ENCODE peak calls at places on chromosomes 1 and 21, in seven cellular contexts. N, Y, W, I, L, G and V are unnamed samples.

GRCh38 chr1:67211589-67212563 is 45.6 kb downstream of the IL23R start:
- DNase-seq in N (no peak), Y (peak), W (peak), I (no peak), L (peak), G (no peak), V (peak)

GRCh38 chr1:236058141-236058626 is 6.7 kb downstream of the NID1 start:
- DNase-seq in N (no peak), Y (no peak), W (peak), I (no peak), L (no peak), G (no peak), V (peak)

GRCh38 chr1:85584264-85584781 is 3.8 kb downstream of the CCN1 start:
- DNase-seq in N (no peak), Y (no peak), W (peak), I (no peak), L (peak), G (no peak), V (peak)

GRCh38 chr1:84944767-84945486 is 51.9 kb upstream of the LPAR3 start:
- DNase-seq in N (peak), Y (peak), W (peak), I (peak), L (no peak), G (no peak), V (peak)

GRCh38 chr1:70034403-70034802 is 171.0 kb downstream of the LRRC40 start:
- DNase-seq in N (peak), Y (no peak), W (peak), I (no peak), L (no peak), G (no peak), V (peak)

GRCh38 chr1:184970691-184971161 is 3.6 kb downstream of the NIBAN1 start:
- DNase-seq in N (no peak), Y (no peak), W (peak), I (no peak), L (no peak), G (no peak), V (peak)

GRCh38 chr1:33763406-33763805 is 100.5 kb upstream of the HMGB4 start:
- DNase-seq in N (no peak), Y (no peak), W (no peak), I (no peak), L (no peak), G (no peak), V (peak)

GRCh38 chr1:46804027-46804889 is 5.4 kb downstream of the CYP4B1 start:
- DNase-seq in N (no peak), Y (no peak), W (no peak), I (peak), L (peak), G (no peak), V (no peak)

GRCh38 chr1:11475718-11476117 is 3.2 kb upstream of the DISP3 start:
- DNase-seq in N (no peak), Y (no peak), W (no peak), I (no peak), L (no peak), G (no peak), V (no peak)

GRCh38 chr1:245444181-245444580 is 289.4 kb downstream of the KIF26B start:
- DNase-seq in N (no peak), Y (no peak), W (no peak), I (no peak), L (no peak), G (no peak), V (no peak)

GRCh38 chr1:156430809-156431208 is 61.8 kb downstream of the RHBG start:
- DNase-seq in N (no peak), Y (no peak), W (no peak), I (no peak), L (no peak), G (no peak), V (no peak)

GRCh38 chr1:166184897-166185296 is 18.1 kb upstream of the FAM78B start:
- DNase-seq in N (no peak), Y (no peak), W (no peak), I (no peak), L (no peak), G (no peak), V (peak)

GRCh38 chr1:81706650-81707435 is 93.9 kb upstream of the ADGRL2 start:
- DNase-seq in N (no peak), Y (no peak), W (peak), I (no peak), L (no peak), G (no peak), V (peak)

GRCh38 chr1:74652711-74653131 is 20.9 kb downstream of the ERICH3 start:
- DNase-seq in N (no peak), Y (no peak), W (peak), I (no peak), L (no peak), G (no peak), V (peak)

GRCh38 chr1:30490554-30491053 is 232.8 kb downstream of the MATN1 start:
- DNase-seq in N (no peak), Y (no peak), W (no peak), I (no peak), L (no peak), G (no peak), V (no peak)

GRCh38 chr1:55045430-55045829 is 6.1 kb downstream of the PCSK9 start:
- DNase-seq in N (no peak), Y (no peak), W (no peak), I (no peak), L (no peak), G (no peak), V (no peak)

GRCh38 chr1:160416369-160416768 is 16.0 kb downstream of the VANGL2 start:
- DNase-seq in N (no peak), Y (no peak), W (peak), I (no peak), L (no peak), G (no peak), V (peak)

GRCh38 chr1:220271706-220272046 is 577 bp downstream of the RAB3GAP2 start:
- DNase-seq in N (peak), Y (peak), W (peak), I (no peak), L (no peak), G (no peak), V (peak)

GRCh38 chr1:2540816-2541492 is 10.9 kb upstream of the HES5 start:
- DNase-seq in N (peak), Y (no peak), W (no peak), I (no peak), L (no peak), G (no peak), V (no peak)

GRCh38 chr1:241825581-241825980 is 22.4 kb upstream of the EXO1 start:
- DNase-seq in N (no peak), Y (no peak), W (peak), I (no peak), L (no peak), G (no peak), V (peak)

GRCh38 chr1:11719313-11720032 is 16.5 kb upstream of the AGTRAP start:
- DNase-seq in N (peak), Y (peak), W (peak), I (peak), L (peak), G (peak), V (peak)

GRCh38 chr1:217354900-217355299 is 276.0 kb downstream of the GPATCH2 start:
- DNase-seq in N (no peak), Y (no peak), W (no peak), I (no peak), L (no peak), G (no peak), V (no peak)

GRCh38 chr1:10932088-10932487 is 80.4 kb upstream of the TARDBP start:
- DNase-seq in N (no peak), Y (no peak), W (no peak), I (no peak), L (no peak), G (no peak), V (no peak)

GRCh38 chr1:83857108-83857507 is 141.8 kb downstream of the TTLL7 start:
- DNase-seq in N (no peak), Y (no peak), W (peak), I (no peak), L (no peak), G (no peak), V (peak)

GRCh38 chr1:199273837-199274379 is 635.1 kb downstream of the PTPRC start:
- DNase-seq in N (no peak), Y (no peak), W (peak), I (no peak), L (no peak), G (no peak), V (peak)

GRCh38 chr1:67524143-67525052 is 94.2 kb upstream of the SERBP1 start:
- DNase-seq in N (peak), Y (no peak), W (no peak), I (no peak), L (no peak), G (no peak), V (peak)

GRCh38 chr1:99005537-99005942 is 879 bp upstream of the PLPPR5 start:
- DNase-seq in N (no peak), Y (no peak), W (no peak), I (no peak), L (no peak), G (no peak), V (no peak)

GRCh38 chr1:170929835-170930554 is 5.3 kb upstream of the MROH9 start:
- DNase-seq in N (peak), Y (peak), W (peak), I (no peak), L (no peak), G (no peak), V (peak)

GRCh38 chr21:45293214-45293725 is 5.6 kb upstream of the POFUT2 start:
- DNase-seq in N (no peak), Y (peak), W (no peak), I (no peak), L (no peak), G (no peak), V (peak)

GRCh38 chr21:45292399-45293213 is 4.9 kb upstream of the POFUT2 start:
- DNase-seq in N (peak), Y (peak), W (peak), I (peak), L (peak), G (no peak), V (peak)

GRCh38 chr21:45295576-45296365 is 8.1 kb upstream of the POFUT2 start:
- DNase-seq in N (no peak), Y (peak), W (peak), I (peak), L (no peak), G (no peak), V (peak)

GRCh38 chr21:45294509-45295291 is 7.0 kb upstream of the POFUT2 start:
- DNase-seq in N (no peak), Y (peak), W (peak), I (peak), L (peak), G (no peak), V (peak)

GRCh38 chr21:45293726-45294401 is 6.2 kb upstream of the POFUT2 start:
- DNase-seq in N (no peak), Y (peak), W (no peak), I (peak), L (no peak), G (no peak), V (peak)
- H3K4me3 ChIP-seq in N (no peak), Y (peak), W (peak), I (peak), L (no peak), G (no peak), V (no peak)

GRCh38 chr21:42853621-42854020 is 25.7 kb downstream of the WDR4 start:
- DNase-seq in N (no peak), Y (no peak), W (no peak), I (no peak), L (no peak), G (no peak), V (no peak)

GRCh38 chr21:42854246-42855010 is 24.9 kb downstream of the WDR4 start:
- DNase-seq in N (no peak), Y (no peak), W (no peak), I (no peak), L (no peak), G (no peak), V (no peak)

GRCh38 chr21:42855937-42856335 is 23.4 kb downstream of the WDR4 start:
- DNase-seq in N (no peak), Y (no peak), W (no peak), I (no peak), L (no peak), G (no peak), V (no peak)

GRCh38 chr21:42857216-42857615 is 22.1 kb downstream of the WDR4 start:
- DNase-seq in N (no peak), Y (no peak), W (no peak), I (no peak), L (no peak), G (no peak), V (no peak)

GRCh38 chr21:42855143-42855936 is 24.0 kb downstream of the WDR4 start:
- DNase-seq in N (no peak), Y (no peak), W (no peak), I (no peak), L (no peak), G (no peak), V (no peak)
- TF ChIP-seq CTCF in N (no peak), Y (no peak), W (no peak), I (no peak), L (no peak), G (no peak), V (no peak)

GRCh38 chr1:218750216-218750970 is 405.3 kb downstream of the TGFB2 start:
- DNase-seq in N (no peak), Y (no peak), W (no peak), I (no peak), L (no peak), G (no peak), V (no peak)

GRCh38 chr1:218751208-218751948 is 406.2 kb downstream of the TGFB2 start:
- DNase-seq in N (no peak), Y (no peak), W (no peak), I (no peak), L (no peak), G (no peak), V (no peak)

GRCh38 chr1:218752126-218752525 is 407.0 kb downstream of the TGFB2 start:
- DNase-seq in N (no peak), Y (no peak), W (no peak), I (no peak), L (no peak), G (no peak), V (no peak)

GRCh38 chr1:218755128-218755527 is 410.0 kb downstream of the TGFB2 start:
- DNase-seq in N (no peak), Y (no peak), W (peak), I (no peak), L (no peak), G (no peak), V (no peak)

GRCh38 chr1:218754477-218754876 is 409.3 kb downstream of the TGFB2 start:
- DNase-seq in N (no peak), Y (no peak), W (no peak), I (no peak), L (no peak), G (no peak), V (no peak)
- H3K4me3 ChIP-seq in N (no peak), Y (no peak), W (no peak), I (no peak), L (no peak), G (no peak), V (no peak)

GRCh38 chr1:115507256-115507589 is 134.5 kb upstream of the VANGL1 start:
- DNase-seq in N (no peak), Y (no peak), W (peak), I (no peak), L (no peak), G (no peak), V (peak)
- TF ChIP-seq CTCF in N (peak), Y (no peak), W (peak), I (peak), L (no peak), G (no peak), V (peak)

GRCh38 chr1:6783221-6783620 is 2.0 kb upstream of the CAMTA1 start:
- DNase-seq in N (no peak), Y (no peak), W (no peak), I (no peak), L (no peak), G (no peak), V (no peak)
- H3K4me3 ChIP-seq in N (peak), Y (peak), W (no peak), I (peak), L (no peak), G (peak), V (peak)